ENCODE peak calls at places on chromosomes 11 and 22, in nine cellular contexts. X is thoracic aorta, L is astrocyte, M is GM23338, N is MM.1S, Y is HFF-Myc, I is prostate gland, D is WERI-Rb-1, K is coronary artery. S is an unnamed sample.

GRCh38 chr11:118565062-118565461 is 669 bp downstream of the IFT46 start:
- DNase-seq in X (peak), D (no peak), N (no peak), Y (no peak), M (peak), I (peak), L (peak), K (peak), S (no peak)

GRCh38 chr11:118908931-118909618 is 16.7 kb downstream of the BCL9L start:
- DNase-seq in L (peak), Y (peak), I (peak), D (peak), N (no peak), M (peak), K (peak), X (no peak), S (no peak)

GRCh38 chr11:62786318-62787004 is 741 bp upstream of the TMEM179B start:
- DNase-seq in L (peak), D (peak), M (peak), N (peak), I (peak), K (peak), Y (no peak), X (peak), S (peak)

GRCh38 chr11:10302744-10303557 is 1.9 kb upstream of the ADM start:
- DNase-seq in K (peak), I (peak), L (no peak), D (peak), N (peak), Y (no peak), M (peak), X (peak), S (peak)

GRCh38 chr11:114291847-114292680 is 4.1 kb upstream of the NNMT start:
- DNase-seq in D (no peak), I (no peak), M (no peak), K (no peak), X (no peak), N (peak), L (peak), Y (no peak), S (no peak)

GRCh38 chr22:48488149-48488551 is 1339.5 kb downstream of the BRD1 start:
- DNase-seq in I (no peak), M (no peak), N (peak), L (peak), D (peak), X (no peak), Y (no peak), K (no peak), S (no peak)

GRCh38 chr11:44263711-44264110 is 46.2 kb downstream of the ALX4 start:
- DNase-seq in N (no peak), K (no peak), I (no peak), D (no peak), X (no peak), Y (no peak), M (no peak), L (no peak), S (no peak)

GRCh38 chr11:118911113-118911879 is 14.4 kb downstream of the BCL9L start:
- DNase-seq in L (peak), I (no peak), D (no peak), Y (no peak), K (no peak), N (no peak), M (peak), X (no peak), S (no peak)

GRCh38 chr11:128496249-128496648 is 91.1 kb downstream of the ETS1 start:
- DNase-seq in D (no peak), K (no peak), X (no peak), I (no peak), L (no peak), M (no peak), N (no peak), Y (no peak), S (no peak)

DNA sequence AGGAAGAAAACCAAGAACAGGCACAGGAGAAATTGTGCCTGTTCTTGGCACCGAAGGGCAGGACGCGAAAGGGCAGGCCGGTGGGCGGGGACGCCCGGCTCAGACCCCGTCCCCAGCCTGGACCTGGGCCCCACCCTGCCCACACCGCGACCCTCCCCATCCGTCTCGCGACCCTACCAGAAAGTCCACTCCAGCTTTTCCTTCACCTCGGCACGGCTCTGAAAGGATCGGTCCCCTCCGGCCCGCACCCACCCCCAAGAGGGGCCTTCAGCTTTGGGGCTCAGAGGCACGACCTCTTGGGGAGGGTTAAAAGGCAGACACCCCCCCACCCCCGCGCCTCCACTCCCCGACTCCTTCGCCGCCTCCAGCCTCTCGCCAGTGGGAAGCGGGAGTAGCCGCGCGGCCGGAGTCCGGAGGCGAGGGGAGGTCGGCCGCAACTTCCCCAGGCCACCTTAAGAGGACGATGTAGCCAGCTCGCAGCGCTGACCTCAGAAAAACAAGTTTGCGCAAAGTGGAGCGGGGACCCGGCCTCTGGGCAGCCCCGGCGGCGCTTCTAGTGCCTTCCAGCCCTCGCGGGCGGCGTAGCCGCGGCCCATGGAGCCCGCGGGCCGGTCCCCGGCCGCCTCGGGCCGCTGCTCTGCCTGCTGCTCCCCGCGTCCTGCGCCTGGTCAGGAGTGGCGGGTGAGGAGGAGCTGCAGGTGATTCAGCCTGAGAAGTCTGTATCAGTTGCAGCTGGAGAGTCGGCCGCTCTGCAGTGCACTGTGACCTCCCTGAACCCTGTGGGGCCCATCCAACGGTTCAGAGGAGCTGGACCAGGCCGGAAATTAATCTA is 4.3 kb downstream of the SEC14L6 start:
- DNase-seq in I (no peak), N (no peak), M (peak), D (no peak), Y (no peak), X (no peak), L (no peak), K (no peak), S (no peak)
- H3K4me3 ChIP-seq in I (peak), N (no peak), M (peak), D (no peak), Y (peak), X (peak), L (peak), K (peak), S (no peak)

DNA sequence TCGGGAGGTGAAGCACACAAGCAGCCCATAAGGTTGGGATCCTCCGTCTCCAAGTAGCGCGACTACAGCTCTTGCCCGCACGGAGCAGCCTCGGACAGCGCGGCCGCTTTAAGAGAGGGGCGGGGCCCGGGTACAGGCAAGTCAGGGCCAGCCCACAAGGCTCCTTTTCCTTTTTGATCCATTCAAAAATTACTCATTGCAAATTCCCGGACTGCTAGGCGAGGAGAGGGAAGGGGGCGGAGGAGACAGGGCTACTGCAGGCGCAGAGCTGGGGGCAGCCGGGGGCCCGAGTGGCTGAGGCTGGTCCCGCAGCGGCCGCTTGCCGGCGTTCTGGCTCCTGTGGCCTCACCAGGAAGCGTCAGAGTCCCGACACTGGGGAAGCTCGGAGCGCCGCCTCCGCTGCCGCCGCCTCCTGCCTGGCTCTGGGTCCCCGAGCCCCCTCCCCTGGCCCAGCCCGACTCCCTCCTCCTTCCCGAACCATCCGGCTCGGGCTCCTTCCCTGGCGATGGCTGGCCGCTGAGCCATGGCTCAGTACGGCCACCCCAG is at the start of gene UBASH3B:
- DNase-seq in I (peak), M (peak), K (peak), Y (peak), N (peak), L (peak), X (peak), D (peak), S (peak)
- TF ChIP-seq CTCF in I (no peak), M (no peak), K (no peak), Y (no peak), N (peak), L (no peak), X (peak), D (no peak), S (peak)

DNA sequence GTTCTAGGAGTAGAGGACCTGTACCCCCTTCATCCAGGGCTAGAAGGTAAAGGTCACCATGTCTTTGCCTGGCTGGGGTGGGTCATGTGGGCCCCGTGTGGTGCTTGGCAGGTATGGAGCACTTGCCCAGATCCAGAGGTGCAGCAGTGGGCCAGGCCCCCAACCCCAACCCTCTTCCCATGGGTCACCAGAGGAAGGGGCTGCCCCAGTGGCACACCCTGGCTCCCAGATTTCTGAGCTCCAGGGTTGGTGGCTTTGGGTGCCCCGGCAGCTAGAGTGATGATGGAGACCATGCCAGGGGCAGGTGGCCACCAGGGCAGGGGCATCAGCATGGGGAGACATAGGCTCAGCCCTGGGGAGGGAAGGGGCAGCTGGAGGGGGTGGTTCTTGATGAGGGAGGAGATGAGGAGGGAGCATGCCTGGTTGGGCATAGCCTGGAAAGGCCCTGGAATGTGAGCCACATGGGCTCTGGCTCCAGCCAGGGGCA is 2.3 kb upstream of the GP1BB start:
- DNase-seq in D (no peak), L (no peak), K (no peak), N (no peak), I (no peak), X (no peak), Y (no peak), M (no peak), S (no peak)
- H3K4me3 ChIP-seq in D (no peak), L (no peak), K (no peak), N (no peak), I (no peak), X (no peak), Y (no peak), M (peak), S (no peak)

GRCh38 chr22:35966314-35967045 is 62.1 kb downstream of the RBFOX2 start:
- DNase-seq in N (no peak), L (peak), K (no peak), M (no peak), D (no peak), Y (peak), I (no peak), X (no peak), S (no peak)
- TF ChIP-seq CTCF in N (no peak), L (peak), K (no peak), M (no peak), D (no peak), Y (no peak), I (no peak), X (no peak), S (no peak)

GRCh38 chr11:20156280-20156875 is 3.9 kb downstream of the DBX1 start:
- DNase-seq in Y (no peak), I (no peak), N (no peak), M (peak), X (no peak), L (no peak), K (no peak), D (no peak), S (no peak)

GRCh38 chr11:20156876-20157613 is 3.2 kb downstream of the DBX1 start:
- DNase-seq in I (no peak), D (no peak), M (peak), X (no peak), L (no peak), K (no peak), N (peak), Y (no peak), S (peak)

GRCh38 chr11:20154381-20154780 is 5.9 kb downstream of the DBX1 start:
- DNase-seq in D (no peak), X (no peak), L (no peak), I (no peak), N (no peak), M (peak), Y (no peak), K (no peak), S (no peak)

GRCh38 chr11:20157768-20158167 is 2.5 kb downstream of the DBX1 start:
- DNase-seq in D (no peak), X (no peak), M (peak), Y (no peak), I (no peak), K (no peak), N (no peak), L (no peak), S (no peak)

GRCh38 chr11:20155683-20156279 is 4.5 kb downstream of the DBX1 start:
- DNase-seq in Y (no peak), L (no peak), K (no peak), X (no peak), N (no peak), D (no peak), I (no peak), M (peak), S (no peak)
- H3K4me3 ChIP-seq in Y (no peak), L (no peak), K (peak), X (peak), N (no peak), D (no peak), I (no peak), M (peak), S (no peak)

GRCh38 chr11:116641561-116642045 is 131.2 kb downstream of the BUD13 start:
- DNase-seq in D (peak), K (peak), I (peak), X (no peak), M (peak), L (no peak), N (peak), Y (no peak), S (peak)
- TF ChIP-seq CTCF in D (peak), K (no peak), I (no peak), X (peak), M (peak), L (peak), N (peak), Y (peak), S (peak)

DNA sequence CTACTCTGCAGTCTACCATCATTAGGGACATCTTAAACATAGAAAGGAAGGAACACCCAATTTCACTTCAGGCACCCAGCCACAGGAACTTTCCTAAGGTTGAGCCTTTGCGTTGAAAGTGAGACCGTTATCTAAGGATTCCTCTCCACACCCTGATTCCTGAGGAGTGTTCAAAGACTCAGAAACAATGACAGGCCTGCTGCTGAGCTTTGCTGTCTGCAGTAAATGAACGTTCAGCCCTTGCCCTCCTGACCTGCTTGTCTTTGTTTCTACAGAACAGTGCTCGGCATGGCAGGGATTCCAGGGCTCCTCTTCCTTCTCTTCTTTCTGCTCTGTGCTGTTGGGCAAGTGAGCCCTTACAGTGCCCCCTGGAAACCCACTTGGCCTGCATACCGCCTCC is 7.0 kb downstream of the PRSS23 start:
- DNase-seq in M (no peak), D (no peak), I (no peak), X (no peak), L (no peak), K (no peak), Y (no peak), N (no peak), S (no peak)
- H3K4me3 ChIP-seq in M (no peak), D (no peak), I (no peak), X (no peak), L (no peak), K (no peak), Y (no peak), N (no peak), S (no peak)

DNA sequence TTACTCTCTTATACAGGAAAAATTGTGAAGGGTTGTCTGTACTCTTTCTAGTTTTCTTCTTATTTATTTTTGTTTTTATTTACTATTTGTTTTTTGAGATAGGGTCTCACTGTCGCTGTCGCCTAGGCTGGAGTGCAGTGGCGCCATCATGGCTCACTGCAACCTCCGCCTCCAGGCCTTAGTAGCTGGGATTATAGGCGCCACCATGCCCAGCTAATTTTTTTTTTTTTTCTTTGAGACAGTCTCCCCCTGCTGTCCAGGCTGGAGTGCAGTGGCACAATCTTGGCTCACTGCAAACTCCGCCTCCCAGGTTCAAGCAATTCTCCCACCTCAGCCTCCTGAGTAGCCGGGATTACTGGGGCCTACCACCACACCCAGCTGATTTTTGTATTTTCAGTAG is 18.4 kb downstream of the CUL5 start:
- DNase-seq in N (no peak), D (no peak), K (no peak), X (no peak), I (no peak), L (no peak), M (peak), Y (no peak), S (no peak)
- TF ChIP-seq CTCF in N (peak), D (no peak), K (no peak), X (no peak), I (no peak), L (no peak), M (peak), Y (peak), S (peak)

GRCh38 chr11:35647535-35648092 is 15.0 kb upstream of the TRIM44 start:
- DNase-seq in N (no peak), Y (no peak), I (no peak), M (no peak), K (no peak), L (no peak), X (no peak), D (no peak), S (no peak)
- H3K4me3 ChIP-seq in N (no peak), Y (no peak), I (no peak), M (no peak), K (no peak), L (no peak), X (no peak), D (no peak), S (no peak)